ENCODE peak calls at places on chromosome X, in five cellular contexts. One of them, this sample, is unnamed. For H3K4me1, the result is how much of the 10 kb centered on the place peaks cover.

GRCh38 chrX:115958687-115959359 is 211.7 kb upstream of the AGTR2 start:
- DNase-seq in A549: no peak
- DNase-seq in K562: no peak
- DNase-seq in tibial nerve: no peak
- DNase-seq in SK-N-SH: peak
- DNase-seq in this sample: no peak

GRCh38 chrX:155880586-155881157 is 473 bp upstream of the VAMP7 start:
- DNase-seq in A549: no peak
- DNase-seq in SK-N-SH: peak
- DNase-seq in K562: peak
- DNase-seq in tibial nerve: no peak
- DNase-seq in this sample: no peak

GRCh38 chrX:150941580-150941979 is 41.6 kb upstream of the HMGB3 start:
- DNase-seq in tibial nerve: no peak
- DNase-seq in K562: peak
- DNase-seq in A549: no peak
- DNase-seq in SK-N-SH: no peak
- DNase-seq in this sample: no peak

GRCh38 chrX:38293741-38294140 is 33.6 kb downstream of the RPGR start:
- DNase-seq in SK-N-SH: no peak
- DNase-seq in K562: no peak
- DNase-seq in A549: no peak
- DNase-seq in tibial nerve: no peak
- DNase-seq in this sample: no peak

GRCh38 chrX:74343970-74344622 is 40.1 kb downstream of the ZCCHC13 start:
- DNase-seq in tibial nerve: peak
- DNase-seq in SK-N-SH: peak
- DNase-seq in K562: peak
- DNase-seq in A549: peak
- DNase-seq in this sample: peak

GRCh38 chrX:124215786-124216185 is 116.7 kb upstream of the TEX13D start:
- DNase-seq in tibial nerve: no peak
- DNase-seq in SK-N-SH: no peak
- DNase-seq in A549: no peak
- DNase-seq in K562: no peak
- DNase-seq in this sample: no peak

GRCh38 chrX:151703487-151703886 is 8.2 kb downstream of the PRRG3 start:
- DNase-seq in K562: no peak
- DNase-seq in tibial nerve: no peak
- DNase-seq in SK-N-SH: no peak
- DNase-seq in A549: no peak
- DNase-seq in this sample: peak

GRCh38 chrX:143988356-143988755 is 104.5 kb downstream of the UBE2NL start:
- DNase-seq in K562: no peak
- DNase-seq in A549: no peak
- DNase-seq in SK-N-SH: no peak
- DNase-seq in tibial nerve: no peak
- DNase-seq in this sample: no peak

GRCh38 chrX:151852294-151852693 is 60.4 kb upstream of the MAGEA4 start:
- DNase-seq in SK-N-SH: no peak
- DNase-seq in tibial nerve: no peak
- DNase-seq in A549: no peak
- DNase-seq in K562: peak
- DNase-seq in this sample: no peak

GRCh38 chrX:154037754-154038153 is 18.1 kb upstream of the IRAK1 start:
- DNase-seq in tibial nerve: no peak
- DNase-seq in SK-N-SH: no peak
- DNase-seq in A549: no peak
- DNase-seq in K562: no peak
- DNase-seq in this sample: no peak

GRCh38 chrX:96707829-96708228 is 23.2 kb downstream of the DIAPH2 start:
- DNase-seq in tibial nerve: no peak
- DNase-seq in A549: no peak
- DNase-seq in SK-N-SH: no peak
- DNase-seq in K562: no peak
- DNase-seq in this sample: no peak

GRCh38 chrX:152817082-152817744 is 13.3 kb downstream of the CETN2 start:
- DNase-seq in SK-N-SH: peak
- DNase-seq in K562: peak
- DNase-seq in A549: peak
- DNase-seq in tibial nerve: no peak
- DNase-seq in this sample: no peak

GRCh38 chrX:154348114-154348531 is 26.3 kb downstream of the FLNA start:
- DNase-seq in A549: peak
- DNase-seq in tibial nerve: no peak
- DNase-seq in SK-N-SH: no peak
- DNase-seq in K562: no peak
- DNase-seq in this sample: no peak

GRCh38 chrX:46575586-46575985 is 2.0 kb downstream of the CHST7 start:
- DNase-seq in tibial nerve: no peak
- DNase-seq in A549: no peak
- DNase-seq in K562: no peak
- DNase-seq in SK-N-SH: no peak
- DNase-seq in this sample: no peak

GRCh38 chrX:46575991-46576392 is 2.4 kb downstream of the CHST7 start:
- DNase-seq in K562: no peak
- DNase-seq in A549: no peak
- DNase-seq in tibial nerve: peak
- DNase-seq in SK-N-SH: no peak
- DNase-seq in this sample: peak

GRCh38 chrX:46577116-46578005 is 3.8 kb downstream of the CHST7 start:
- DNase-seq in A549: no peak
- DNase-seq in tibial nerve: no peak
- DNase-seq in K562: no peak
- DNase-seq in SK-N-SH: no peak
- DNase-seq in this sample: no peak

GRCh38 chrX:46574941-46575381 is 1.4 kb downstream of the CHST7 start:
- DNase-seq in A549: no peak
- DNase-seq in K562: no peak
- DNase-seq in SK-N-SH: peak
- DNase-seq in tibial nerve: no peak
- DNase-seq in this sample: no peak

DNA sequence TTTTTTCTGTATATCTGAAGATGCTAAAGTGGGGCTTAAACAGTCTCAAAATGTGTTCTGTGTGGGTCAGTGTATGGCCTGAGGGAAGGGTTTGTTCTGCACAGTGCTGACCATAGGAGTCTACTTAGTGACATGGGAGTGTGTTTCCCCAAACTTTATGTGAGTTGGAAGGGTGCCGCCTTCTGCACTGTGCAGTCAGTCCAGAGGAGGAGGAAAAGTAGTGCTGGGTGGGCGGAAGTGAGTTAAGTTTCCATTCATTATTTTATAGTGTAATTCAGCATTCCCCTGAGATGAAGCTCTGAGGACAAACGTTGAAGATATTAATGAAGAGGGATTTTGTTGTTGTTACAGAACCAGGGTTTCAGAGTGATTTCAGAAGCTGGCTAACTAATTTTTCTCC is 2.9 kb downstream of the CHST7 start:
- DNase-seq in K562: no peak
- DNase-seq in A549: no peak
- DNase-seq in SK-N-SH: no peak
- DNase-seq in tibial nerve: peak
- DNase-seq in this sample: no peak
- H3K4me3 ChIP-seq in K562: no peak
- H3K4me3 ChIP-seq in A549: peak
- H3K4me3 ChIP-seq in SK-N-SH: peak
- H3K4me3 ChIP-seq in tibial nerve: peak
- H3K4me3 ChIP-seq in this sample: peak

GRCh38 chrX:48677456-48678030 is 6.1 kb upstream of the WAS start:
- DNase-seq in SK-N-SH: no peak
- DNase-seq in tibial nerve: no peak
- DNase-seq in K562: no peak
- DNase-seq in A549: no peak
- DNase-seq in this sample: no peak
- H3K4me1 ChIP-seq in SK-N-SH: under half
- H3K4me1 ChIP-seq in tibial nerve: under half
- H3K4me1 ChIP-seq in K562: under half
- H3K4me1 ChIP-seq in A549: under half
- H3K4me1 ChIP-seq in this sample: under half

GRCh38 chrX:139158256-139158655 is 372.3 kb upstream of the F9 start:
- DNase-seq in tibial nerve: no peak
- DNase-seq in A549: no peak
- DNase-seq in K562: no peak
- DNase-seq in SK-N-SH: no peak
- DNase-seq in this sample: no peak
- TF ChIP-seq EP300 in tibial nerve: no peak
- TF ChIP-seq EP300 in A549: no peak
- TF ChIP-seq EP300 in K562: no peak
- TF ChIP-seq EP300 in SK-N-SH: no peak
- TF ChIP-seq EP300 in this sample: no peak

GRCh38 chrX:12951590-12951965 is 23.3 kb upstream of the TMSB4X start:
- DNase-seq in SK-N-SH: no peak
- DNase-seq in A549: no peak
- DNase-seq in tibial nerve: no peak
- DNase-seq in K562: no peak
- DNase-seq in this sample: no peak

GRCh38 chrX:12949927-12950656 is 24.8 kb upstream of the TMSB4X start:
- DNase-seq in tibial nerve: peak
- DNase-seq in K562: peak
- DNase-seq in SK-N-SH: no peak
- DNase-seq in A549: no peak
- DNase-seq in this sample: peak

GRCh38 chrX:12953420-12953819 is 21.5 kb upstream of the TMSB4X start:
- DNase-seq in tibial nerve: no peak
- DNase-seq in A549: no peak
- DNase-seq in K562: no peak
- DNase-seq in SK-N-SH: no peak
- DNase-seq in this sample: no peak

GRCh38 chrX:12949205-12949926 is 25.5 kb upstream of the TMSB4X start:
- DNase-seq in K562: no peak
- DNase-seq in tibial nerve: no peak
- DNase-seq in A549: no peak
- DNase-seq in SK-N-SH: no peak
- DNase-seq in this sample: no peak

GRCh38 chrX:12950851-12951589 is 23.9 kb upstream of the TMSB4X start:
- DNase-seq in K562: peak
- DNase-seq in tibial nerve: no peak
- DNase-seq in SK-N-SH: peak
- DNase-seq in A549: peak
- DNase-seq in this sample: no peak
- H3K4me3 ChIP-seq in K562: no peak
- H3K4me3 ChIP-seq in tibial nerve: no peak
- H3K4me3 ChIP-seq in SK-N-SH: no peak
- H3K4me3 ChIP-seq in A549: no peak
- H3K4me3 ChIP-seq in this sample: no peak

DNA sequence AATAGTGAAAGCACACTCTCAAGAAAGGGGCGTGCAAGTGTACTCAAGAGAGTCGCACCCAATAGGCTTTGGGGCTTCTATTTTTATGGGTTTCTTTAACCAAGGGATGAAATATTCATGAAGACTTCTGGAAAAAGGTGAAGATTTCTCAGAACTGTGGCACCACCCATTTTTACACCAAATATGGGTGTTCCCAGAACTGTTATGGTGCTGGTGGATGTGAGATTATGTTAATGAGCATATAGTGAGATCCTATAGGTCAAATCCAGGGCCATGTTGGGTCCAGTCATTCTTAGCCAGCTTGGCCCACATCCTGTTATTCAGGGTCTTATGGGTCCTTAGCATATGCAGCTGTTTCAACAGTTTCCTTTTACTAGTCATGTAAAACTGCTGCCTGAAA is 61.0 kb upstream of the SMIM10 start:
- DNase-seq in A549: no peak
- DNase-seq in K562: peak
- DNase-seq in tibial nerve: no peak
- DNase-seq in SK-N-SH: no peak
- DNase-seq in this sample: no peak
- H3K4me1 ChIP-seq in A549: under half
- H3K4me1 ChIP-seq in K562: under half
- H3K4me1 ChIP-seq in tibial nerve: under half
- H3K4me1 ChIP-seq in SK-N-SH: under half
- H3K4me1 ChIP-seq in this sample: under half

GRCh38 chrX:87310780-87311179 is 206.8 kb upstream of the KLHL4 start:
- DNase-seq in tibial nerve: no peak
- DNase-seq in K562: no peak
- DNase-seq in A549: no peak
- DNase-seq in SK-N-SH: no peak
- DNase-seq in this sample: no peak
- TF ChIP-seq EP300 in tibial nerve: no peak
- TF ChIP-seq EP300 in K562: no peak
- TF ChIP-seq EP300 in A549: no peak
- TF ChIP-seq EP300 in SK-N-SH: no peak
- TF ChIP-seq EP300 in this sample: no peak

GRCh38 chrX:122092978-122093377 is 1045.6 kb downstream of the GLUD2 start:
- DNase-seq in tibial nerve: no peak
- DNase-seq in SK-N-SH: no peak
- DNase-seq in K562: no peak
- DNase-seq in A549: no peak
- DNase-seq in this sample: no peak

GRCh38 chrX:122091571-122091970 is 1044.2 kb downstream of the GLUD2 start:
- DNase-seq in A549: no peak
- DNase-seq in tibial nerve: no peak
- DNase-seq in SK-N-SH: no peak
- DNase-seq in K562: no peak
- DNase-seq in this sample: no peak

DNA sequence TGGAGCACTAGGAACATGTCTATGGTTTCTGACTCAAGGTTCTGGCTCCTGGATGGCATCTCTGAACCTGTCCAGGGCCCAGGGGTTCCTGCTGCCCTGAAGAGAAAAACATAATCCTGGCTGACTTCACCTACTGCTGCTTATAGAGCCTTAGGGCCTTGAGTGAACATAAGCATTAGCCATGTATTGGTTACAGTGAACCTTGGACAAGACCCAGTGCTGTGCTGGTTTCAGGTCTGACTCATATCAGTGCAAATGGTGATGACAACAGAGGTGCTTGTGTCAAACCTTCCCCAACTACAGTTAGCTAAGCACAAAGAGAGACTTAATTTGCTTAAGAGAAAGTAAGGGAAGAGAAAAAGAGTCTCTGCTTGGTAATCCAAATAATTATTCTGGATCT is 1047.2 kb downstream of the GLUD2 start:
- DNase-seq in K562: no peak
- DNase-seq in SK-N-SH: no peak
- DNase-seq in A549: no peak
- DNase-seq in tibial nerve: no peak
- DNase-seq in this sample: no peak
- H3K4me3 ChIP-seq in K562: no peak
- H3K4me3 ChIP-seq in SK-N-SH: no peak
- H3K4me3 ChIP-seq in A549: no peak
- H3K4me3 ChIP-seq in tibial nerve: no peak
- H3K4me3 ChIP-seq in this sample: no peak

GRCh38 chrX:109845996-109846395 is 112.9 kb upstream of the ACSL4 start:
- DNase-seq in K562: no peak
- DNase-seq in tibial nerve: no peak
- DNase-seq in A549: no peak
- DNase-seq in SK-N-SH: no peak
- DNase-seq in this sample: no peak
- H3K4me1 ChIP-seq in K562: under half
- H3K4me1 ChIP-seq in tibial nerve: under half
- H3K4me1 ChIP-seq in A549: under half
- H3K4me1 ChIP-seq in SK-N-SH: under half
- H3K4me1 ChIP-seq in this sample: under half

This sample was measured in ovary.